ENCODE peak calls at places on chromosomes 5 and 9, in nine cellular contexts. X is tibial artery; K is left ventricle myocardium inferior; N is substantia nigra; O is lung; G is ascending aorta; W is mesendoderm; I is CD8-positive, alpha-beta T cell; C is fibroblast of lung. H is an unnamed sample.

GRCh38 chr9:89702401-89702800 is 97.6 kb downstream of the GADD45G start:
- DNase-seq in X (no peak), K (no peak), N (no peak), O (no peak), G (no peak), W (no peak), I (no peak), C (no peak), H (no peak)

GRCh38 chr5:76402880-76403712 is at the start of gene IQGAP2:
- DNase-seq in X (peak), K (peak), N (peak), O (peak), G (peak), W (peak), I (peak), C (peak), H (no peak)

GRCh38 chr5:95759634-95760033 is 28.5 kb downstream of the RHOBTB3 start:
- DNase-seq in X (no peak), K (no peak), N (no peak), O (no peak), G (no peak), W (no peak), I (no peak), C (peak), H (no peak)

GRCh38 chr5:38719403-38719802 is 126.4 kb upstream of the OSMR start:
- DNase-seq in X (no peak), K (no peak), N (no peak), O (no peak), G (no peak), W (no peak), I (no peak), C (no peak), H (no peak)

GRCh38 chr9:33320568-33321261 is 30.4 kb downstream of the NFX1 start:
- DNase-seq in X (no peak), K (no peak), N (no peak), O (peak), G (peak), W (no peak), I (no peak), C (peak), H (peak)

GRCh38 chr9:96771124-96771523 is 6.8 kb downstream of the ZNF510 start:
- DNase-seq in X (no peak), K (no peak), N (no peak), O (no peak), G (no peak), W (no peak), I (no peak), C (no peak), H (no peak)

GRCh38 chr5:145396888-145397287 is 438.3 kb downstream of the PRELID2 start:
- DNase-seq in X (no peak), K (no peak), N (no peak), O (no peak), G (no peak), W (no peak), I (no peak), C (no peak), H (no peak)

GRCh38 chr9:22206833-22207232 is 197.7 kb upstream of the CDKN2B start:
- DNase-seq in X (no peak), K (no peak), N (no peak), O (no peak), G (no peak), W (no peak), I (no peak), C (no peak), H (no peak)

GRCh38 chr9:92943062-92943616 is 4.2 kb upstream of the FGD3 start:
- DNase-seq in X (no peak), K (peak), N (no peak), O (no peak), G (no peak), W (no peak), I (no peak), C (no peak), H (no peak)

GRCh38 chr9:115681599-115681998 is 472.0 kb upstream of the PAPPA start:
- DNase-seq in X (no peak), K (no peak), N (no peak), O (no peak), G (no peak), W (no peak), I (no peak), C (no peak), H (no peak)

GRCh38 chr9:128361981-128362646 is 9.1 kb upstream of the URM1 start:
- DNase-seq in X (peak), K (peak), N (peak), O (peak), G (peak), W (peak), I (peak), C (peak), H (no peak)

GRCh38 chr5:150523472-150524350 is 15.8 kb downstream of the NDST1 start:
- DNase-seq in X (no peak), K (no peak), N (peak), O (no peak), G (no peak), W (peak), I (no peak), C (peak), H (no peak)

GRCh38 chr9:98943682-98944129 is at the start of gene COL15A1:
- DNase-seq in X (peak), K (peak), N (no peak), O (no peak), G (no peak), W (peak), I (no peak), C (peak), H (no peak)

GRCh38 chr5:97914483-97914882 is 731.4 kb upstream of the RIOK2 start:
- DNase-seq in X (no peak), K (no peak), N (no peak), O (no peak), G (no peak), W (no peak), I (no peak), C (no peak), H (no peak)

GRCh38 chr5:147613359-147613758 is 103.5 kb upstream of the DPYSL3 start:
- DNase-seq in X (no peak), K (no peak), N (no peak), O (no peak), G (no peak), W (no peak), I (no peak), C (peak), H (no peak)

GRCh38 chr5:74198156-74198555 is 442.4 kb downstream of the ENC1 start:
- DNase-seq in X (no peak), K (no peak), N (no peak), O (no peak), G (no peak), W (no peak), I (no peak), C (no peak), H (no peak)

GRCh38 chr9:136656795-136657611 is 5.7 kb upstream of the EGFL7 start:
- DNase-seq in X (peak), K (no peak), N (no peak), O (no peak), G (no peak), W (no peak), I (no peak), C (no peak), H (no peak)

GRCh38 chr9:76558465-76558864 is 99.5 kb downstream of the GCNT1 start:
- DNase-seq in X (no peak), K (no peak), N (no peak), O (no peak), G (no peak), W (no peak), I (no peak), C (peak), H (no peak)

GRCh38 chr9:68998344-68998743 is 15.6 kb downstream of the PRKACG start:
- DNase-seq in X (no peak), K (no peak), N (no peak), O (no peak), G (no peak), W (no peak), I (no peak), C (no peak), H (no peak)

GRCh38 chr5:151222769-151223446 is 984 bp downstream of the CCDC69 start:
- DNase-seq in X (peak), K (peak), N (no peak), O (peak), G (peak), W (no peak), I (no peak), C (no peak), H (no peak)

GRCh38 chr9:35662437-35662836 is 2.6 kb downstream of the ARHGEF39 start:
- DNase-seq in X (no peak), K (no peak), N (no peak), O (no peak), G (no peak), W (no peak), I (no peak), C (no peak), H (no peak)
- H3K27ac ChIP-seq in X (peak), K (peak), N (no peak), O (no peak), G (peak), W (no peak), I (no peak), C (no peak), H (no peak)

GRCh38 chr5:40681351-40682311 is 1.9 kb downstream of the PTGER4 start:
- DNase-seq in X (peak), K (peak), N (no peak), O (peak), G (no peak), W (peak), I (no peak), C (peak), H (no peak)
- H3K27ac ChIP-seq in X (peak), K (peak), N (no peak), O (peak), G (peak), W (no peak), I (peak), C (peak), H (no peak)

GRCh38 chr5:173535976-173536639 is 80.3 kb downstream of the BOD1 start:
- DNase-seq in X (no peak), K (no peak), N (no peak), O (no peak), G (no peak), W (peak), I (no peak), C (no peak), H (no peak)

GRCh38 chr5:173534031-173534430 is 82.4 kb downstream of the BOD1 start:
- DNase-seq in X (no peak), K (no peak), N (no peak), O (no peak), G (no peak), W (no peak), I (no peak), C (no peak), H (no peak)

GRCh38 chr5:173537228-173537627 is 79.2 kb downstream of the BOD1 start:
- DNase-seq in X (no peak), K (no peak), N (no peak), O (no peak), G (no peak), W (no peak), I (no peak), C (no peak), H (no peak)

GRCh38 chr5:173534664-173535063 is 81.8 kb downstream of the BOD1 start:
- DNase-seq in X (no peak), K (no peak), N (no peak), O (no peak), G (no peak), W (no peak), I (no peak), C (no peak), H (no peak)

GRCh38 chr5:173535166-173535975 is 81.1 kb downstream of the BOD1 start:
- DNase-seq in X (no peak), K (no peak), N (no peak), O (no peak), G (no peak), W (no peak), I (no peak), C (no peak), H (no peak)
- H3K27ac ChIP-seq in X (no peak), K (peak), N (no peak), O (no peak), G (no peak), W (no peak), I (no peak), C (no peak), H (no peak)

DNA sequence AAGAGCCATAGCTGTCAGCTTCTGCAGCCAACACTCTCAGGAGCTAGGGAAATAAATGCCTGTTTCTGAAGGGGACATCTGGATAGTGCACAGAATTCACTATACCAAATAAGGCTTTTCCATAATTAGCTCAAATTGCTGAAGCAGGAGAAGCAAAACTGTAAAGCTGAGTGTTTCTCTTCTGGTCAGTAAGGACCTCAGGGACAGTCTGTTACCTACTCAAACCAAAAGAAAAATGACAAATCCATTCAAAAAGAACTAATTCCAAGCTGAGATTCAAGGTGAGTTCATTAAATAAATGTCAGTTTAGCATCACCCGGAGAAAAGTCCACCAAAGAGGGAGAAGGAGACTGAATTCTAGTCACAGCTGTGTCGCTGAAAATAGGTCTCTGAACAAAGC is 44.1 kb downstream of the LYRM7 start:
- DNase-seq in X (no peak), K (no peak), N (no peak), O (no peak), G (no peak), W (no peak), I (no peak), C (no peak), H (no peak)
- H3K27ac ChIP-seq in X (no peak), K (no peak), N (no peak), O (no peak), G (no peak), W (no peak), I (no peak), C (no peak), H (no peak)

H was measured in epithelial cell of prostate.